ENCODE peak calls at places on chromosome 20, in eight cellular contexts. S is CD8-positive, alpha-beta memory T cell; L is NCI-H2081; C is Peyer's patch; Z is D341Med; N is right atrium auricular region; P is T-helper 9 cell; E is left cardiac atrium. W is an unnamed sample.

GRCh38 chr20:57851025-57851682 is 141.3 kb upstream of the PMEPA1 start:
- DNase-seq in Z (no peak), L (no peak), C (no peak), S (no peak), P (no peak), N (peak; percentile 44), E (no peak), W (no peak)

GRCh38 chr20:12936524-12936923 is 72.2 kb upstream of the SPTLC3 start:
- DNase-seq in E (no peak), N (no peak), L (no peak), Z (no peak), S (no peak), C (no peak), P (no peak), W (no peak)

GRCh38 chr20:58711266-58712051 is 18.9 kb downstream of the NPEPL1 start:
- DNase-seq in P (no peak), S (no peak), N (peak; percentile 50), C (peak; percentile 38), E (no peak), L (no peak), Z (peak; percentile 25), W (peak; percentile 64)

GRCh38 chr20:53157443-53158408 is 185.6 kb downstream of the TSHZ2 start:
- DNase-seq in P (peak; percentile 21), S (peak; percentile 13), L (peak; percentile 10), N (no peak), E (peak; percentile 38), Z (peak; percentile 72), C (peak; percentile 69), W (no peak)

GRCh38 chr20:61942526-61942925 is 123.2 kb downstream of the TAF4 start:
- DNase-seq in P (no peak), L (no peak), N (no peak), S (no peak), C (no peak), Z (no peak), E (peak; percentile 6), W (no peak)

GRCh38 chr20:63352811-63353221 is 8.3 kb downstream of the CHRNA4 start:
- DNase-seq in C (no peak), P (no peak), L (no peak), N (no peak), Z (no peak), E (no peak), S (no peak), W (no peak)

GRCh38 chr20:48827880-48828733 is at the start of gene PREX1:
- DNase-seq in P (peak; percentile 82), N (no peak), L (peak; percentile 79), S (peak; percentile 87), Z (peak; percentile 90), E (peak; percentile 87), C (peak; percentile 92), W (no peak)

GRCh38 chr20:571754-572331 is 28.3 kb upstream of the CSNK2A1 start:
- DNase-seq in N (no peak), P (no peak), Z (peak; percentile 66), L (no peak), C (peak; percentile 61), E (peak; percentile 75), S (no peak), W (no peak)

GRCh38 chr20:35511814-35512420 is 17.5 kb downstream of the C20orf173 start:
- DNase-seq in L (no peak), E (no peak), C (no peak), S (no peak), Z (peak; percentile 71), P (no peak), N (no peak), W (no peak)

GRCh38 chr20:17854307-17854903 is 114.2 kb downstream of the SNX5 start:
- DNase-seq in S (no peak), N (no peak), C (peak; percentile 79), Z (no peak), L (no peak), P (no peak), E (peak; percentile 69), W (no peak)